ENCODE peak calls at places on chromosomes 6 and 20, in five cellular contexts. O, P, D, Y and T are unnamed samples.

GRCh38 chr6:16332175-16332542 is 93.8 kb downstream of the GMPR start:
- DNase-seq in O (peak; percentile 75), P (peak; percentile 84), D (peak; percentile 83), Y (peak; percentile 74), T (peak; percentile 85)

GRCh38 chr6:125293587-125293986 is 8.2 kb downstream of the HDDC2 start:
- DNase-seq in O (no peak), P (no peak), D (no peak), Y (no peak), T (no peak)

GRCh38 chr6:139135578-139136545 is 982 bp downstream of the HECA start:
- DNase-seq in O (peak; percentile 78), P (peak; percentile 31), D (peak; percentile 46), Y (peak; percentile 90), T (peak; percentile 67)

GRCh38 chr20:47196091-47197081 is 160.1 kb downstream of the ZMYND8 start:
- DNase-seq in O (peak; percentile 67), P (peak; percentile 77), D (peak; percentile 84), Y (peak; percentile 87), T (peak; percentile 86)

GRCh38 chr6:45714795-45715507 is 300.7 kb downstream of the CLIC5 start:
- DNase-seq in O (no peak), P (peak; percentile 93), D (peak; percentile 62), Y (no peak), T (peak; percentile 51)

GRCh38 chr6:117346142-117346930 is 79.4 kb downstream of the ROS1 start:
- DNase-seq in O (no peak), P (peak; percentile 47), D (no peak), Y (no peak), T (no peak)

GRCh38 chr6:113669641-113670040 is 187.5 kb upstream of the MARCKS start:
- DNase-seq in O (no peak), P (no peak), D (no peak), Y (no peak), T (no peak)

GRCh38 chr6:85403331-85404015 is 46.4 kb upstream of the NT5E start:
- DNase-seq in O (no peak), P (peak; percentile 93), D (no peak), Y (no peak), T (no peak)

GRCh38 chr6:148770408-148771211 is 23.8 kb downstream of the UST start:
- DNase-seq in O (no peak), P (no peak), D (no peak), Y (no peak), T (no peak)

GRCh38 chr6:84018453-84019061 is 15.0 kb upstream of the MRAP2 start:
- DNase-seq in O (no peak), P (no peak), D (no peak), Y (no peak), T (no peak)

GRCh38 chr6:84013354-84013753 is 20.2 kb upstream of the MRAP2 start:
- DNase-seq in O (no peak), P (no peak), D (no peak), Y (no peak), T (no peak)

GRCh38 chr6:84013931-84014330 is 19.6 kb upstream of the MRAP2 start:
- DNase-seq in O (no peak), P (no peak), D (no peak), Y (no peak), T (no peak)

GRCh38 chr6:84017709-84018452 is 15.7 kb upstream of the MRAP2 start:
- DNase-seq in O (no peak), P (no peak), D (no peak), Y (no peak), T (no peak)

GRCh38 chr6:84016029-84016428 is 17.5 kb upstream of the MRAP2 start:
- DNase-seq in O (no peak), P (no peak), D (no peak), Y (no peak), T (no peak)
- TF ChIP-seq CTCF in O (no peak), P (no peak), D (no peak), Y (no peak), T (no peak)

GRCh38 chr6:65199121-65199520 is 507.9 kb downstream of the EYS start:
- DNase-seq in O (no peak), P (peak; percentile 14), D (no peak), Y (no peak), T (no peak)

GRCh38 chr6:65199683-65200082 is 507.3 kb downstream of the EYS start:
- DNase-seq in O (no peak), P (no peak), D (no peak), Y (no peak), T (no peak)

DNA sequence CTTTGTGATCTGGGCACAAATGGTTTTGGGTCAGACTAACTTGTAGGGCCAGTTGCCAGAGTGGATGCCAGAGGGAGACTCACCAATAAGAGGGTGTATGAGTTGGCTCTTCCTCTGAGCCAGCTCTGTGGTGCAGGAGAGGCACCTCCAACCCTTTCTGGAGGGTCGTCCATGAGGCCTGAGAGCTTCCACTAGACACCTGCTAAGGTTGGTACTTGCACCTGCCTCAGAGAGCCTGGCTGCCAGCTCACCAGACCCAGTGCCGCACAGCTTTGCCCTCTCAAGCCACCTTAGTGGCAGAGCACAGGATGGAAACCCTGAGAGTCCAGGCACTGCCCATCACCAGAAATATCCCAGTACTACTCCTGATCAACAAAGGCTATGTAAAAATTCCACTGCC is 504.3 kb downstream of the EYS start:
- DNase-seq in O (no peak), P (no peak), D (no peak), Y (no peak), T (no peak)
- TF ChIP-seq CTCF in O (no peak), P (no peak), D (no peak), Y (no peak), T (no peak)

DNA sequence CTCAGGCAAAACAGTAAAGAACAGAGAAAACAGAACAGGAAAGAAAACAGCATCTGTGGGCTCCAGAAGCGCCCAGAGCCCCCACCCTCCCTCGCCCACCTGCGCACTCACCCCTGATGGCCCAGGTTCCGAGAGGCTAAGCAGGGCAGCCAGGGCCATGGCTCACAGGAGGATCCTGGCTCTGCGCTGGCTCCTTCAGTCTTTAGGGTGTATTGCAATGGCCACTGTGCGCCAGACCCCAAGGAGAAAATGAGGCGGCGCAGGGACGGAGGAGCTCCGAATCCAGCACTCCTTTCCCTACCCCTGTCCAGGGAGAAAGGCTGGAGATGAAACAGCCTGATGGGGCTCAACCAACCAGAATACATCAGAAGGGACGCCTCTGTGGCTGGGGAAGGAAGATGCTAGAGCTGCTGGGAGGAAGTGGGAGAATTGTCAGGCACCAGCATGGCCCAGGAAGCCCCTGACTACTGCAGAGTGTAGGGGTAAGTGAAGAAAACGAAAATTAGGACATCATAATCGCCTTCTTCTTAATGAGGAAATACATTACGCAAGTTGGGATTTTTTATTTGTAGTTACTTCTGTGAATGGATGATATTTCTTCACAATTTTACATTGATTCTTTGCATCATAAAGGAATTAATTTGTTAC is 49.0 kb downstream of the COL11A2 start:
- DNase-seq in O (no peak), P (no peak), D (no peak), Y (no peak), T (no peak)
- TF ChIP-seq CTCF in O (no peak), P (no peak), D (peak; percentile 36), Y (no peak), T (no peak)

GRCh38 chr6:166055801-166056200 is 111.8 kb downstream of the TBXT start:
- DNase-seq in O (no peak), P (no peak), D (no peak), Y (no peak), T (no peak)
- TF ChIP-seq CTCF in O (no peak), P (no peak), D (no peak), Y (no peak), T (no peak)

GRCh38 chr6:56366112-56366852 is 118.9 kb upstream of the COL21A1 start:
- DNase-seq in O (no peak), P (no peak), D (no peak), Y (no peak), T (no peak)

GRCh38 chr6:56372621-56373020 is 125.2 kb upstream of the COL21A1 start:
- DNase-seq in O (no peak), P (peak; percentile 86), D (no peak), Y (no peak), T (no peak)

GRCh38 chr6:56368484-56368883 is 121.1 kb upstream of the COL21A1 start:
- DNase-seq in O (no peak), P (peak; percentile 57), D (no peak), Y (no peak), T (no peak)

GRCh38 chr6:56370591-56371198 is 123.3 kb upstream of the COL21A1 start:
- DNase-seq in O (no peak), P (peak; percentile 99), D (no peak), Y (no peak), T (no peak)

DNA sequence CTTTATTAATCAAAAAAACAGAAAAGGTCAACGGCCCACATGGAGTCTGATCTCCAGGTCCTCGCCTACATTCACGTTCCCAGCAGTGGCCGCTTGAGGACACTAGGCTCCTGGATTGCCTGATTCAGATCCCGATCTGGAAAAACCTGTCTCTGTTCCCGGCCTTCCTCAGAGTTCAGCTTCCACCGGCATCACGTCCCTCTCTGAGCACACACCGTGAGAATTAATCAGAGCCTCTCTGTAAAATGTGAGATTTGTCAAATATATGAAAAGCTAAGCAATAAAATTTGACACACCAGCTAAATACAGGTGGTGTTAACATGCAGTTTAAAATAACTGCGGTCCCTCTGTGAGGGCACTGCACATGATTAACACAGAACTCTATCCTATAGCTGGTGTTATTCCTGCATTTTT is 122.8 kb upstream of the COL21A1 start:
- DNase-seq in O (peak; percentile 39), P (peak; percentile 56), D (peak; percentile 60), Y (no peak), T (peak; percentile 30)
- TF ChIP-seq CTCF in O (peak; percentile 69), P (peak; percentile 36), D (no peak), Y (peak; percentile 58), T (peak; percentile 38)

GRCh38 chr6:69722683-69723082 is 74.1 kb downstream of the LMBRD1 start:
- DNase-seq in O (no peak), P (no peak), D (no peak), Y (no peak), T (no peak)

DNA sequence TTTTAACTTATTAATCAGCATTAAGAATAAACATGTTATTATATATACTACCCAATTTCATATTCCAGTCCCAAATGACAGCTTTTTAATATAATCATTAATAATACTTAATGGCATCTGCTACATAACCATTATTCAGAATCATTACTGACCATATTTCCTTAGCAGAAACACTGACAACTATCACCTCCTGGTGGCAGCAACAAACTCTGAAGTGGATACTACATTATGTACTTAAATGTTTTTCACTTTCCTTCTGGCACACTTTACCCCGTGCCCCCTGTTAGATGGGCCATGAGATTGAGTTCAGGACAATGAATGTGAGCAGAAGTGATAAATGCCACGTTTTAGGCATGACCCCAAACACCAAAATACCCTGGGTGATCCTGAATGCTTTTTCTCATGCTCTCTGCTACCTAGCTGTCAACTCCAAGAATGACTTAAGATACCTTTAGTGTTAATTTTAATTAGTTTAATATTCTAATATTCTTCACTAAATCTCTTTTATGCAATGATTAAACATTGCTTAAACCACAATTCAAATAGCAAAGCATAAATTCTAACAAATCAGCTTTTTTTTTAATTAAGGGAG is 77.1 kb downstream of the LMBRD1 start:
- DNase-seq in O (no peak), P (peak; percentile 57), D (no peak), Y (no peak), T (no peak)
- TF ChIP-seq CTCF in O (peak; percentile 40), P (peak; percentile 62), D (peak; percentile 42), Y (no peak), T (peak; percentile 19)

DNA sequence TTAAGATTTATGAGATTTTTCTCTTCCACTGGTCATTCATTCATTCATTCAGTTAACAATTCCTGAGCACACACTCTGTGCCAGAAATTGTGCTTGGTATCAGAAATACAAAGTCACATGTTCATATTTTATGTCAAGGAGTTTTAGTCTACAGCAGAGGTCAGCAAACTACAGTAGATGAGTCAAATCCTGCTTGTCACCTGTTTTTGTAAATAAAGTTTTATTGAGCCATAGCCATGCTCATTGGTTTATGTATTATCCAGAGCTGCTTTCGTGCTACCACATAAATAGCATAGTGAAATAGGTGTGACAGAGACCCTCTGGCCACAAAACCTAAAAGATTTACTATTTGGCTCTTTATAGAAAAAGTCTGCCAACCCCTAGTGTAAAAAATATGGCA is 46.8 kb downstream of the THEMIS start:
- DNase-seq in O (no peak), P (peak; percentile 22), D (no peak), Y (no peak), T (no peak)
- TF ChIP-seq CTCF in O (no peak), P (no peak), D (no peak), Y (no peak), T (no peak)